ENCODE peak calls at places on chromosome 17, in four cellular contexts. M, C, K and J are unnamed samples.
A peak's percentile ranks its signal among the peaks of the same experiment; 100 is the strongest.

GRCh38 chr17:39604911-39605491 is 2.7 kb downstream of the NEUROD2 start:
- DNase-seq in M (no peak), C (no peak), K (no peak), J (no peak)

GRCh38 chr17:55740515-55741352 is 10.1 kb upstream of the PCTP start:
- DNase-seq in M (no peak), C (no peak), K (no peak), J (no peak)

GRCh38 chr17:7444682-7445010 is 215 bp upstream of the CHRNB1 start:
- DNase-seq in M (no peak), C (no peak), K (no peak), J (no peak)

GRCh38 chr17:78294776-78295175 is 63.3 kb downstream of the TMEM235 start:
- DNase-seq in M (no peak), C (no peak), K (no peak), J (no peak)

GRCh38 chr17:61309362-61309761 is 90.3 kb upstream of the TBX2 start:
- DNase-seq in M (no peak), C (no peak), K (no peak), J (no peak)

GRCh38 chr17:19867094-19867653 is 562 bp downstream of the ULK2 start:
- DNase-seq in M (peak; percentile 9), C (no peak), K (no peak), J (peak; percentile 30)

GRCh38 chr17:42827472-42827871 is 3.4 kb upstream of the BECN1 start:
- DNase-seq in M (no peak), C (no peak), K (no peak), J (no peak)

GRCh38 chr17:63150466-63150865 is 184.4 kb downstream of the TANC2 start:
- DNase-seq in M (no peak), C (no peak), K (no peak), J (no peak)

GRCh38 chr17:63405741-63406261 is 40.3 kb downstream of the CYB561 start:
- DNase-seq in M (peak; percentile 67), C (no peak), K (no peak), J (peak; percentile 22)

GRCh38 chr17:56679148-56679766 is 85.8 kb downstream of the NOG start:
- DNase-seq in M (peak; percentile 15), C (no peak), K (no peak), J (no peak)

GRCh38 chr17:78683031-78683961 is 98.8 kb downstream of the CYTH1 start:
- DNase-seq in M (no peak), C (no peak), K (no peak), J (no peak)

GRCh38 chr17:59451706-59452105 is 113.7 kb upstream of the DHX40 start:
- DNase-seq in M (no peak), C (no peak), K (no peak), J (no peak)

GRCh38 chr17:42289863-42290165 is 1.5 kb downstream of the STAT5A start:
- DNase-seq in M (no peak), C (no peak), K (no peak), J (no peak)

GRCh38 chr17:2853722-2854580 is 57.7 kb downstream of the RAP1GAP2 start:
- DNase-seq in M (no peak), C (no peak), K (no peak), J (no peak)

GRCh38 chr17:63015824-63016223 is 49.8 kb downstream of the TANC2 start:
- DNase-seq in M (no peak), C (no peak), K (no peak), J (no peak)

GRCh38 chr17:35616506-35616905 is 29.4 kb downstream of the AP2B1 start:
- DNase-seq in M (no peak), C (no peak), K (no peak), J (no peak)

GRCh38 chr17:36870618-36871002 is 66.7 kb upstream of the LHX1 start:
- DNase-seq in M (no peak), C (no peak), K (no peak), J (no peak)

GRCh38 chr17:7328840-7329359 is at the start of gene NEURL4:
- DNase-seq in M (no peak), C (no peak), K (no peak), J (no peak)

GRCh38 chr17:54900457-54901229 is at the start of gene TOM1L1:
- DNase-seq in M (peak; percentile 87), C (peak; percentile 56), K (no peak), J (peak; percentile 51)

DNA sequence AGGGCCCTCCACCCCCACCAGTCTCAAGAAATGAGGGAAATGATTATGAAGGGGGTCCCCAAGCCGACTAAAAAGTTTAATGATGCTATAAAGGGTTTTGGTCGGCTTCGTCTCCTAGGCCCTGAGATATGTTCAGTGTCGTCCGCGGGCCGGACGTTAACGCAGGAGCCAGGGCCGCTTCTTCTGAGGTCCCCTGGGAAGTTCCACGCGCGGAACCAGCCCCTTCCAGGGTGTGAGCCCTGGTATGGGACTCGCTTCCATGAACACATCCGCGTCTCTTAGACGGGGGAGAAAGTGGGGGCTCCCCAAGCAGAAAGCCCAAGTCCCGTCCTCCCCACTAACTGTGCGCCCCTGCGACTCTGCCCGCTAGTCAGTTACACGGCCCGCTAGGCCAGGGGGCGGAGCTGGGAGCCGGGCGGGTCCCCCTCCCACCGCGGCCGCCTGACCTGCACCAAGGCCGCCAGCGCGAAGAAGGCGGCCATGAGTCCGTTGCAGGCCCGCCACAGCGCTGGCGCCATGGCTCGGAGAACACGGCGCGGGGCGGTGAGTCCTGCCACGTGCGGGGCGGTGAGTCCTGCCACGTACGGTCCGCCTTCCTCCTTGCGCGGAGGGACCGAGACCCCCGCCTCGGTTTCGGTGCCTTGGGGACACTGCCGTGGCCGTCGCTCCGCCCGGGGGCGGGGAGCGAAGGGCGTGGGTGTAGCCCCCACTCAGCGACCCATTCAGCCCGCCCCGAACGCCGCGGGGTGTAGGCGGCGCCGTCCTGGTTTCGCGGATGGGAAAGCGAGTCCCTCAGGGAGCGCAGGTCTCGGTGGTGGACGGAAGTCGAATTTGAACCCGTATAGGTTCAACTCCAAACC is at the start of gene TMEM220:
- DNase-seq in M (peak; percentile 26), C (peak; percentile 38), K (no peak), J (peak; percentile 57)
- TF ChIP-seq ZNF274 in M (peak; percentile 89), C (no peak), K (no peak), J (no peak)

GRCh38 chr17:29158515-29159275 is 21.5 kb downstream of the MYO18A start:
- DNase-seq in M (peak; percentile 88), C (no peak), K (no peak), J (no peak)
- H3K4me3 ChIP-seq in M (no peak overlapping the region), C (no peak overlapping the region), K (no peak overlapping the region), J (no peak overlapping the region)

DNA sequence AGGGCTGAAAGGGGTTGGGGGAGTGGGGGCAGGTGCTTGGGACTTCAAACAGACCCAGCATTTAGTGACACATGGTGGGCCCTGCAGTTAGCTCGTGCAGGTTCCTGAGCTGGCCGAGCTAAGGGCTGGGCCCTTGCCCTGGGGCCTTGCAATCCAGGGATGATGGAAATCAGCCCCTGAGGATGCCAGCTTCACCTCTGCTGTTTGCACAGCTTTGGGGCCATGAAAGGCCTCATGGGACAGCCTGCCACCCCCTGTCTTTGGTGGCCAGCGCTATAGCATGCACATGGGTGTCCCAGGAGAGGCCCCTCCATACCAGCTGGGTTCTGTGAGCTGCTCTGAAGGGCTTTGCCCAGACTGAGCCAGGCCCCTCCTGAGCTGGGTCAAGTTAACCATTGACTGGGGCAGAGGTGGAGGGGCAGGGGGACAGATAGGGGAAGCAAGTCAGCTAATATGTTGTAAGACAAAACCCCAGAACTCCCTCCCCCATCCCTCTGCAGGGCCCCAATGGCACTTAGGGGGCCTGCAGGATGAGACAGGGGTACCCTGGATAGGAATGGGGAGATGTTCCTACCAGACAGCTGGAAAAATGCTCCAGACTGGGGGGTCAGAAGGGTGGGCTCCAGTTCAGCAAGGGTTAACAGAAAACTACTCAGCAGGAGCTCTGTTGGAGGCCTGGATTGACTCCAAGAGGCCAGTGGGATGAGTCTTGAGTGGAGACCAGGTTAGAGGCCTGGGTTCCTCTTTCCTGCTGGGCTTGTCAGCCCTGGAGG is 679 bp downstream of the PRR15L start:
- DNase-seq in M (peak; percentile 60), C (no peak), K (no peak), J (no peak)
- TF ChIP-seq SUZ12 in M (no peak), C (no peak), K (no peak), J (no peak)

DNA sequence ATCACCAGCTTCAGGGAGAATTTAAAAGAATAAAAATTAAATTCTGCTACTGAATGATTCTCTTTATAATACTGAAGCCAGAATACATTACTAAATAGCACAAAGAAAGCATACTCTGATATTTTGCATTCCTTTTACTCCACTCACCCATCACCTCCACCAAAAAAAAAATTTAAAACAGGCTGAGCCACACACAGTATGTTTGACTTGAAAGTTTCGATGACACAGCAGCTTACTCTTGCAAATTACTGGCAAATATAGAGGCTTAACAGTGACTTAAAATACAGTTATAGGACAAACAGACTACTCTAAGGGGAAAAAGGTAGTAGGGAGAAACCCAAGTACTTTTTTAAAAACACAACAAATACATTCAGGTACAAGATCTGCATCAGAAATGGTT is 39.2 kb downstream of the GPATCH8 start:
- DNase-seq in M (no peak), C (no peak), K (no peak), J (no peak)
- TF ChIP-seq ZNF274 in M (no peak), C (no peak), K (no peak), J (no peak)

GRCh38 chr17:67315865-67316264 is 50.5 kb downstream of the PSMD12 start:
- DNase-seq in M (no peak), C (no peak), K (no peak), J (no peak)
- H3K4me3 ChIP-seq in M (no peak overlapping the region), C (no peak overlapping the region), K (no peak overlapping the region), J (no peak overlapping the region)

DNA sequence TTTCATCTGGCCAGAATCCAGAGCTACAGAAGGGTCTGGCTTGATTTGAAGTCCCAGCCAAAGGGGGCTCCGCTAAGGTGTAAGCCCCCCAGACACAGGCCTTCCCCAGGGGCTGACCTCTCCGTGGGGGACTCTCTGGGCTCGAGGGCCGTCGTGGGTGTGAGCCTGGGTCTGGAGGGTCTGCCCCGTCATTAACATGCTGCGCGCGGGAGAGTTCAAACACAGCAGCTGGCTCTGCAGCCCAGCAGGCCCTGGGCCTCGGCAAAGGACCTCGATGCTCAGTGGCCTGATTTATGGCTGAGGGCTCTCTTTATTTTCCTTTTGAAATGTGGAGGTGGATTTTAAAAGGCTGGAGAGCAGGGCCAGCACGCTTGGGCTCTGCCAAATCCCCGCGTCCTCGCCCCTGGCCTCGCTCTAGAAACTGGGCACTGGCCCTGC is 10.3 kb downstream of the ABR start:
- DNase-seq in M (no peak), C (no peak), K (no peak), J (no peak)
- TF ChIP-seq SUZ12 in M (no peak), C (no peak), K (no peak), J (no peak)

GRCh38 chr17:80986046-80986445 is 5.6 kb upstream of the CHMP6 start:
- DNase-seq in M (no peak), C (no peak), K (no peak), J (no peak)

GRCh38 chr17:80986816-80987480 is 4.7 kb upstream of the CHMP6 start:
- DNase-seq in M (no peak), C (no peak), K (no peak), J (no peak)

GRCh38 chr17:80982426-80982974 is 9.1 kb upstream of the CHMP6 start:
- DNase-seq in M (no peak), C (no peak), K (no peak), J (no peak)

GRCh38 chr17:80983545-80983944 is 8.1 kb upstream of the CHMP6 start:
- DNase-seq in M (no peak), C (no peak), K (no peak), J (no peak)

GRCh38 chr17:80984749-80985148 is 6.9 kb upstream of the CHMP6 start:
- DNase-seq in M (peak; percentile 68), C (peak; percentile 57), K (no peak), J (peak; percentile 52)
- TF ChIP-seq ZNF274 in M (no peak), C (no peak), K (no peak), J (no peak)

GRCh38 chr17:75869282-75870141 is 8.9 kb downstream of the TRIM47 start:
- DNase-seq in M (peak; percentile 99), C (no peak), K (no peak), J (no peak)
- H3K4me3 ChIP-seq in M (peak overlapping the region; percentile 59), C (no peak overlapping the region), K (no peak overlapping the region), J (no peak overlapping the region)